ENCODE peak calls at places on chromosomes 2 and 18, in seven cellular contexts. D is GM06990; B is CD8-positive, alpha-beta memory T cell; K is T-helper 1 cell; M is fibroblast of the aortic adventitia; U is stimulated activated CD4-positive, alpha-beta T cell treated with anti-CD3 and anti-CD28 coated beads, Interleukin-2, amount 100 ng/mL, for 4 hours; I is EH. T is an unnamed sample.
A peak's percentile ranks its signal among the peaks of the same experiment; 100 is the strongest.

GRCh38 chr18:11518788-11519685 is 90.4 kb upstream of the SLC35G4 start:
- DNase-seq in M (peak; percentile 37), B (no peak), D (peak; percentile 32), I (peak; percentile 49), K (no peak), U (no peak), T (peak; percentile 48)

GRCh38 chr2:30382995-30383394 is 64.1 kb upstream of the LCLAT1 start:
- DNase-seq in U (no peak), K (no peak), M (no peak), D (no peak), B (no peak), I (no peak), T (no peak)

GRCh38 chr2:54551123-54551756 is 95.1 kb downstream of the SPTBN1 start:
- DNase-seq in I (no peak), M (no peak), B (no peak), U (no peak), D (no peak), K (no peak), T (no peak)

GRCh38 chr2:196103626-196104025 is 35.0 kb upstream of the DNAH7 start:
- DNase-seq in M (no peak), I (no peak), D (no peak), U (no peak), K (no peak), B (no peak), T (no peak)

GRCh38 chr2:121858406-121858805 is 103.0 kb downstream of the TSN start:
- DNase-seq in U (no peak), K (no peak), B (no peak), I (peak; percentile 12), D (no peak), M (no peak), T (no peak)

GRCh38 chr18:62187543-62188378 is 706 bp downstream of the RELCH start:
- DNase-seq in K (peak; percentile 6), I (peak; percentile 38), D (no peak), M (peak; percentile 26), B (peak; percentile 50), U (no peak), T (peak; percentile 49)

GRCh38 chr2:96158554-96158940 is 13.3 kb upstream of the DUSP2 start:
- DNase-seq in D (no peak), U (no peak), K (no peak), I (no peak), B (no peak), M (no peak), T (no peak)

GRCh38 chr2:96264656-96265348 is 995 bp downstream of the TMEM127 start:
- DNase-seq in I (peak; percentile 59), B (peak; percentile 55), K (peak; percentile 8), M (peak; percentile 44), U (no peak), D (peak; percentile 56), T (peak; percentile 57)

GRCh38 chr2:10521891-10522448 is 73.8 kb upstream of the ODC1 start:
- DNase-seq in U (no peak), D (no peak), M (no peak), I (no peak), K (no peak), B (peak; percentile 39), T (no peak)

GRCh38 chr18:23135679-23136325 is 517 bp downstream of the CABLES1 start:
- DNase-seq in U (no peak), K (no peak), I (peak; percentile 64), B (no peak), M (no peak), D (peak; percentile 59), T (no peak)

GRCh38 chr2:159875083-159875482 is 77.1 kb upstream of the CD302 start:
- DNase-seq in U (no peak), K (no peak), M (no peak), I (no peak), B (no peak), D (no peak), T (peak; percentile 33)